ENCODE peak calls at places on chromosomes 5 and 9, in eight cellular contexts. A is GM23248, W is HCT116, J is MM.1S, L is hepatocyte, I is PC-3, B is OCI-LY7, Q is SK-N-SH. N is an unnamed sample.

GRCh38 chr9:129644365-129644764 is 2.4 kb upstream of the ASB6 start:
- DNase-seq in Q (no peak), B (no peak), W (no peak), L (no peak), A (no peak), I (no peak), J (no peak), N (no peak)

GRCh38 chr5:141875795-141876627 is 2.2 kb downstream of the PCDH1 start:
- DNase-seq in B (no peak), L (peak; percentile 77), Q (peak; percentile 72), A (peak; percentile 52), J (no peak), I (peak; percentile 51), W (no peak), N (peak; percentile 82)

GRCh38 chr5:22044229-22044628 is 808.9 kb downstream of the CDH12 start:
- DNase-seq in L (no peak), I (no peak), W (no peak), A (no peak), B (no peak), J (no peak), Q (no peak), N (no peak)

GRCh38 chr5:139677404-139678282 is 29.5 kb downstream of the CXXC5 start:
- DNase-seq in B (no peak), Q (peak; percentile 91), J (no peak), L (no peak), A (no peak), W (no peak), I (no peak), N (peak; percentile 57)

GRCh38 chr9:107198718-107199117 is 84.4 kb upstream of the RAD23B start:
- DNase-seq in W (no peak), A (no peak), L (no peak), I (no peak), B (no peak), Q (no peak), J (no peak), N (no peak)

GRCh38 chr5:78377056-78377717 is 16.8 kb downstream of the SCAMP1 start:
- DNase-seq in J (no peak), B (no peak), L (no peak), Q (no peak), W (no peak), I (peak; percentile 25), A (peak; percentile 58), N (no peak)

GRCh38 chr5:151093476-151093889 is 12.6 kb upstream of the TNIP1 start:
- DNase-seq in A (peak; percentile 97), W (no peak), J (peak; percentile 34), B (no peak), Q (no peak), I (peak; percentile 87), L (peak; percentile 57), N (no peak)

GRCh38 chr5:94505327-94506080 is 112.9 kb downstream of the KIAA0825 start:
- DNase-seq in J (no peak), B (no peak), W (no peak), Q (no peak), I (no peak), L (no peak), A (peak; percentile 74), N (no peak)

GRCh38 chr9:82586918-82587356 is 476.0 kb downstream of the RASEF start:
- DNase-seq in W (no peak), L (no peak), I (no peak), A (no peak), B (no peak), J (no peak), Q (no peak), N (no peak)

GRCh38 chr9:90801175-90801506 is 478 bp upstream of the SYK start:
- DNase-seq in L (no peak), B (peak; percentile 53), W (no peak), A (no peak), J (no peak), Q (no peak), I (no peak), N (no peak)

GRCh38 chr5:168443533-168443932 is 42.7 kb upstream of the RARS1 start:
- DNase-seq in L (no peak), A (no peak), W (no peak), B (no peak), Q (no peak), J (no peak), I (no peak), N (no peak)

GRCh38 chr9:5389109-5389732 is 48.5 kb downstream of the PLGRKT start:
- DNase-seq in A (peak; percentile 82), J (peak; percentile 43), I (peak; percentile 73), L (no peak), Q (no peak), B (no peak), W (no peak), N (no peak)

GRCh38 chr5:122870219-122870856 is 24.9 kb downstream of the SNX24 start:
- DNase-seq in Q (no peak), L (no peak), A (peak; percentile 85), B (no peak), W (no peak), J (no peak), I (no peak), N (no peak)

GRCh38 chr5:75190227-75190626 is 46.5 kb downstream of the ANKRD31 start:
- DNase-seq in B (no peak), J (no peak), W (no peak), A (no peak), I (no peak), L (no peak), Q (no peak), N (no peak)

GRCh38 chr5:40082313-40082712 is 597.4 kb upstream of the PTGER4 start:
- DNase-seq in J (no peak), L (no peak), I (no peak), B (no peak), W (no peak), Q (no peak), A (no peak), N (no peak)

DNA sequence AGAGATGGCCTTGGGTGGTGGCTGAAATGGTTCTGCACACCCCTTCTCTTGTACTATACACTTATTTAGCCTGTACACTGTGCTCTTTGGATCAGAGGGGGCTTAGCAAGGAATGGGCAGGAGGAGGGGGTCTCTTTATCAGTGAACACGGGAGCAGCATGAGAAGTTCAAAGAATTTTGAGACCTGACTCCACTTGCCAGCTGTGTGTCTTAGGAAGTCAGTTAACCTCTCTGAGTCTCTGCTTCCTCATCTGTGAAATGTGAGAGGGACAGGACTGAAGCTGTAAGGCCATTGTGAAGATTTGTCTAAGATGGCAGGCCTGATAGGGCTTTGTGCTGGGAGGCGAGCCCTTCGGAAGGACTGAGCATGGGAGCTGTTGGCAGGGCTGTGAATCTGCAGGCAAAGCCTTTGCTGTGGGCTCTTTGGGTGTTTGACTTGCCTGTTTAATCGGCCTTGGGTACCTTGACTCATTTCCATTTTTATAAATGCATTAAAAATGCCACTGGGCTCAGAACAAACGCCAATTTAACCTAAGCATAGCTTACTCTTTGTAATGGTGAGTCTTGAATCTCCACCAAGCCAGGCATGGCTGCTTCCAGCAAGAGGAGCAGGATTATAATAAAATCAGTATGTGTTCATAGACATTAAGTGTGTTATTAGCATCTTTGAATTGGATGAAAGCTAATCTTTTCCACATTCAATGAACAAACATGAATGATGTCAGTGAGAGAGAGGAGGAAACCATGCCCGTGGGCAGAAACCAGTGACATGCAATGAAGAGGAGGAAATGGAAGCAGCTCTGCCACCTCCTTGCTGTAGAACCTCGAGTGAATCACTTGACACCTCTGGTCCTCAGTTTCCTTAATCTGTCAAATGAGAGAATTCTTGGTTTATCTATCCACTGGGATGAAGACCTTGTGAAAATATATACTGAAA is 89.4 kb downstream of the MACROH2A1 start:
- DNase-seq in I (peak; percentile 46), L (peak; percentile 1), W (no peak), B (no peak), Q (no peak), J (no peak), A (peak; percentile 59), N (no peak)
- TF ChIP-seq EZH2phosphoT487 in I (no peak), L (no peak), W (no peak), B (no peak), Q (no peak), J (no peak), A (no peak), N (no peak)

GRCh38 chr9:113584728-113585442 is 121.4 kb downstream of the RGS3 start:
- DNase-seq in B (no peak), J (no peak), Q (no peak), I (no peak), L (no peak), W (no peak), A (no peak), N (no peak)
- H3K4me1 ChIP-seq in B (peaks cover 41% of the 10 kb centered on the region), J (peaks cover 34% of the 10 kb centered on the region), Q (peaks cover 8% of the 10 kb centered on the region), I (peaks cover 32% of the 10 kb centered on the region), L (peaks cover 11% of the 10 kb centered on the region), W (peaks cover 27% of the 10 kb centered on the region), A (peaks cover 19% of the 10 kb centered on the region), N (no peaks in the 10 kb centered on the region)

DNA sequence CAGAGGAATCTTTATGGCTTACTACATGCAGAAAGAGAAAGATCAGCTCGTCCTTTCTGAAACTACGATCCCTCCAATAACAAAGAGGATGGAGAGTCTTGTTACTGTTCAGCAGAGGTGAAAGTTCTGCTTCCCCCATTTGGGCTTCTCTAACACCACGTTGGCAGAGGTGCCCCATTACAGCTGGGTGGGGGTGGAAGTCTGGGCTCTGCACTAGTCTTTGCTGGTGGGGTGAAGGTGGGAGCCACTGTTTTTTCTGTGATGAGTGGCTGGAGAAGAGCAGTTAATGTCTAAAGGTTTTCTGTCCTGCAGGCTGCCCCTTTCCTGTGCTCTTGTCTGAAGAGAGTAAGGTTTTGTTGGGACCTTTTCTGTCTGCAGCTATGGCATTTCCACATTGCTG is 64.7 kb upstream of the OTULINL start:
- DNase-seq in A (no peak), L (no peak), W (no peak), I (no peak), B (no peak), J (no peak), Q (no peak), N (no peak)
- H3K9me2 ChIP-seq in A (no peaks in the 10 kb centered on the region), L (no peaks in the 10 kb centered on the region), W (no peaks in the 10 kb centered on the region), I (no peaks in the 10 kb centered on the region), B (no peaks in the 10 kb centered on the region), J (no peaks in the 10 kb centered on the region), Q (no peaks in the 10 kb centered on the region), N (no peaks in the 10 kb centered on the region)

GRCh38 chr9:108300296-108301287 is 555.2 kb downstream of the ACTL7B start:
- DNase-seq in J (no peak), Q (no peak), A (no peak), B (no peak), L (no peak), W (no peak), I (no peak), N (no peak)
- TF ChIP-seq EZH2phosphoT487 in J (no peak), Q (no peak), A (no peak), B (no peak), L (no peak), W (no peak), I (no peak), N (no peak)

GRCh38 chr9:745761-746414 is 95.6 kb upstream of the DMRT1 start:
- DNase-seq in I (no peak), L (no peak), W (no peak), Q (no peak), A (no peak), J (no peak), B (no peak), N (no peak)
- H3K4me1 ChIP-seq in I (peaks cover 8% of the 10 kb centered on the region), L (no peaks in the 10 kb centered on the region), W (no peaks in the 10 kb centered on the region), Q (peaks cover under 1% of the 10 kb centered on the region), A (peaks cover 8% of the 10 kb centered on the region), J (peaks cover 18% of the 10 kb centered on the region), B (peaks cover 20% of the 10 kb centered on the region), N (peaks cover 3% of the 10 kb centered on the region)

GRCh38 chr9:69975681-69976080 is 68.0 kb upstream of the MAMDC2 start:
- DNase-seq in B (no peak), W (no peak), I (no peak), A (peak; percentile 44), L (no peak), Q (no peak), J (no peak), N (no peak)
- H3K9me2 ChIP-seq in B (no peaks in the 10 kb centered on the region), W (no peaks in the 10 kb centered on the region), I (no peaks in the 10 kb centered on the region), A (no peaks in the 10 kb centered on the region), L (no peaks in the 10 kb centered on the region), Q (no peaks in the 10 kb centered on the region), J (no peaks in the 10 kb centered on the region), N (peaks cover 12% of the 10 kb centered on the region)

GRCh38 chr5:149500922-149501582 is 50.2 kb downstream of the CSNK1A1 start:
- DNase-seq in J (no peak), I (no peak), Q (no peak), L (no peak), W (no peak), A (peak; percentile 90), B (no peak), N (no peak)
- TF ChIP-seq EZH2phosphoT487 in J (no peak), I (no peak), Q (no peak), L (no peak), W (no peak), A (peak; percentile 60), B (no peak), N (no peak)